ENCODE peak calls at places on chromosomes 6 and 20, in ten cellular contexts. R, D, C, P, Q, Z, K, S, J and N are unnamed samples.

GRCh38 chr6:53282741-53283140 is 66.0 kb downstream of the ELOVL5 start:
- DNase-seq in R (no peak), J (no peak), Z (peak), S (no peak), C (no peak), K (peak), P (no peak), Q (no peak), D (no peak), N (no peak)

GRCh38 chr6:135667694-135668455 is 170.3 kb upstream of the AHI1 start:
- DNase-seq in J (peak), P (no peak), Q (peak), R (no peak), C (no peak), Z (peak), S (no peak), D (no peak), K (peak), N (no peak)

GRCh38 chr6:163971841-163972838 is 557.6 kb downstream of the QKI start:
- DNase-seq in J (no peak), P (no peak), R (no peak), K (no peak), C (no peak), D (no peak), S (no peak), Z (no peak), Q (no peak), N (no peak)

GRCh38 chr6:55016261-55016660 is 158.1 kb upstream of the HCRTR2 start:
- DNase-seq in C (no peak), Q (no peak), R (no peak), J (no peak), K (no peak), Z (no peak), P (no peak), S (no peak), D (no peak), N (no peak)

GRCh38 chr6:21592953-21593352 is 598 bp upstream of the SOX4 start:
- DNase-seq in S (no peak), P (no peak), D (no peak), Q (no peak), J (no peak), R (no peak), Z (no peak), C (no peak), K (no peak), N (no peak)

GRCh38 chr6:34792605-34793500 is 970 bp downstream of the BLTP3A start:
- DNase-seq in J (peak), C (no peak), K (peak), Q (peak), Z (no peak), P (peak), R (no peak), S (peak), D (no peak), N (peak)

GRCh38 chr6:80608881-80609280 is 502.4 kb downstream of the BCKDHB start:
- DNase-seq in Z (no peak), R (no peak), C (no peak), P (no peak), S (no peak), J (no peak), Q (peak), D (no peak), K (peak), N (no peak)

GRCh38 chr20:37442986-37443385 is 78.1 kb upstream of the NNAT start:
- DNase-seq in K (no peak), J (no peak), D (no peak), Q (no peak), R (no peak), C (no peak), S (no peak), Z (no peak), P (no peak), N (no peak)